ENCODE peak calls at places on chromosome 5, in seven cellular contexts. N is H9, I is HepG2, H is IMR-90, E is keratinocyte, K is HCT116, S is PC-3. Q is an unnamed sample. For H4K20me1, the result is how much of the 10 kb centered on the place peaks cover.

GRCh38 chr5:42604171-42604711 is 152.4 kb upstream of the CCDC152 start:
- DNase-seq in I (no peak), N (no peak), S (no peak), H (no peak), K (no peak), E (no peak), Q (no peak)

GRCh38 chr5:20105915-20106314 is 117.9 kb upstream of the CDH18 start:
- DNase-seq in I (no peak), H (no peak), S (no peak), N (no peak), K (no peak), E (no peak), Q (no peak)

GRCh38 chr5:142292249-142292648 is 32.6 kb downstream of the SPRY4 start:
- DNase-seq in H (no peak), N (no peak), I (peak), K (no peak), S (no peak), E (no peak), Q (no peak)

GRCh38 chr5:58191451-58191850 is 268.4 kb downstream of the PLK2 start:
- DNase-seq in E (no peak), I (no peak), N (no peak), H (no peak), K (no peak), S (peak), Q (no peak)

GRCh38 chr5:172107606-172108005 is 80.4 kb downstream of the STK10 start:
- DNase-seq in S (peak), K (no peak), N (no peak), H (peak), I (no peak), E (no peak), Q (peak)

GRCh38 chr5:101418735-101419134 is 515.7 kb upstream of the ST8SIA4 start:
- DNase-seq in S (no peak), I (no peak), N (no peak), E (no peak), H (no peak), K (no peak), Q (no peak)

GRCh38 chr5:149474198-149474597 is 77.0 kb downstream of the CSNK1A1 start:
- DNase-seq in E (peak), S (peak), N (no peak), I (no peak), K (no peak), H (no peak), Q (peak)

GRCh38 chr5:76270214-76270613 is 132.9 kb upstream of the IQGAP2 start:
- DNase-seq in N (no peak), E (no peak), S (no peak), I (no peak), K (no peak), H (peak), Q (no peak)

GRCh38 chr5:58844395-58844794 is 261.5 kb downstream of the RAB3C start:
- DNase-seq in I (no peak), K (no peak), N (no peak), H (no peak), E (no peak), S (peak), Q (no peak)

GRCh38 chr5:6408627-6409446 is 30.5 kb upstream of the MED10 start:
- DNase-seq in I (no peak), N (no peak), S (peak), H (peak), K (no peak), E (no peak), Q (no peak)

GRCh38 chr5:120808135-120808534 is 344.0 kb downstream of the PRR16 start:
- DNase-seq in N (no peak), E (no peak), H (peak), I (no peak), K (no peak), S (no peak), Q (no peak)

GRCh38 chr5:142772766-142773293 is 2.7 kb downstream of the ARHGAP26 start:
- DNase-seq in K (no peak), N (no peak), H (no peak), S (peak), E (no peak), I (no peak), Q (no peak)

GRCh38 chr5:100900796-100901731 is 2.0 kb downstream of the ST8SIA4 start:
- DNase-seq in H (peak), I (no peak), E (no peak), N (peak), K (no peak), S (peak), Q (peak)

GRCh38 chr5:113678924-113679575 is 165.6 kb downstream of the YTHDC2 start:
- DNase-seq in N (peak), I (peak), E (no peak), H (peak), K (peak), S (peak), Q (peak)

GRCh38 chr5:43210570-43210969 is 18.5 kb downstream of the NIM1K start:
- DNase-seq in E (no peak), N (no peak), H (no peak), I (no peak), S (no peak), K (no peak), Q (no peak)

GRCh38 chr5:32280656-32281081 is 32.1 kb downstream of the MTMR12 start:
- DNase-seq in H (no peak), K (no peak), N (no peak), E (no peak), S (no peak), I (no peak), Q (no peak)

GRCh38 chr5:173671121-173671949 is 54.9 kb upstream of the BOD1 start:
- DNase-seq in K (no peak), N (peak), S (no peak), E (no peak), H (no peak), I (peak), Q (no peak)

GRCh38 chr5:54882841-54883240 is 102.6 kb downstream of the ESM1 start:
- DNase-seq in S (no peak), H (no peak), E (no peak), N (no peak), K (no peak), I (no peak), Q (no peak)

GRCh38 chr5:5380298-5380697 is 42.2 kb upstream of the ICE1 start:
- DNase-seq in E (no peak), S (no peak), I (no peak), H (no peak), N (no peak), K (no peak), Q (no peak)

GRCh38 chr5:37133939-37134338 is 115.2 kb downstream of the CPLANE1 start:
- DNase-seq in H (peak), S (peak), K (no peak), I (no peak), N (no peak), E (no peak), Q (no peak)

GRCh38 chr5:172828911-172829431 is 5.1 kb upstream of the ERGIC1 start:
- DNase-seq in H (peak), I (no peak), N (no peak), E (no peak), S (peak), K (no peak), Q (no peak)

GRCh38 chr5:32173394-32174010 is 617 bp downstream of the GOLPH3 start:
- DNase-seq in E (no peak), N (peak), I (peak), K (no peak), S (peak), H (peak), Q (peak)

GRCh38 chr5:143826909-143827514 is 15.1 kb downstream of the HMHB1 start:
- DNase-seq in H (peak), E (no peak), S (peak), I (no peak), N (no peak), K (no peak), Q (peak)

GRCh38 chr5:149675467-149676201 is 54.5 kb upstream of the PPARGC1B start:
- DNase-seq in E (no peak), I (no peak), K (no peak), S (no peak), H (no peak), N (no peak), Q (no peak)

GRCh38 chr5:58922392-58923171 is 339.7 kb downstream of the RAB3C start:
- DNase-seq in S (peak), H (peak), I (no peak), E (no peak), K (no peak), N (no peak), Q (no peak)

DNA sequence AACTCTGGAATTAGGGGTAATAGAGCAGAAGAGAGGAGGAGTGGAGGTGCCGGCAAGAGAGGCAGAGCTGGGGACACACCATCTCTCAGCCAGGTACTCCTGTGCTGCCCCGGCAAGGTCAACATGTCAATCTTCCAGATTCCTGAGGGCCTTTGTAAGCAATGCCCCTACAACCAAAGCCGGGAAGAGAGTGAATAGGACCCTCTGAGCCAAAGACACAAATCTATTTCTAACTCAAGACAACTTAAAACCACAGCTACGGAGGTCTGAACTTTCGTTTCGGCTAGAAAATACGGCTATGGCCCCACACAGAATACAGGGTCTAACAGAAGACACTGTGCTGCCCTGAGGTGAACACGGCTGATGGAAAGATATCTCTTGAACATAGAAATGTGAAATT is 66.6 kb downstream of the SERINC5 start:
- DNase-seq in N (no peak), H (no peak), I (no peak), K (no peak), E (no peak), S (no peak), Q (no peak)
- H3K27ac ChIP-seq in N (peak), H (no peak), I (no peak), K (no peak), E (no peak), S (no peak), Q (peak)

GRCh38 chr5:154201108-154201769 is 10.7 kb downstream of the GALNT10 start:
- DNase-seq in H (no peak), E (no peak), N (no peak), K (no peak), I (no peak), S (no peak), Q (no peak)

GRCh38 chr5:154198611-154199230 is 8.2 kb downstream of the GALNT10 start:
- DNase-seq in S (peak), N (no peak), E (no peak), K (no peak), I (peak), H (peak), Q (peak)

GRCh38 chr5:154197801-154198461 is 7.4 kb downstream of the GALNT10 start:
- DNase-seq in E (peak), K (no peak), I (peak), S (peak), H (peak), N (no peak), Q (peak)

GRCh38 chr5:154199263-154199662 is 8.7 kb downstream of the GALNT10 start:
- DNase-seq in S (no peak), H (no peak), K (no peak), N (no peak), I (peak), E (no peak), Q (no peak)

GRCh38 chr5:154199671-154200220 is 9.2 kb downstream of the GALNT10 start:
- DNase-seq in N (no peak), S (no peak), K (no peak), I (no peak), H (no peak), E (no peak), Q (no peak)
- H4K20me1 ChIP-seq in N (under half), S (under half), K (under half), I (under half), H (under half), E (under half), Q (under half)

DNA sequence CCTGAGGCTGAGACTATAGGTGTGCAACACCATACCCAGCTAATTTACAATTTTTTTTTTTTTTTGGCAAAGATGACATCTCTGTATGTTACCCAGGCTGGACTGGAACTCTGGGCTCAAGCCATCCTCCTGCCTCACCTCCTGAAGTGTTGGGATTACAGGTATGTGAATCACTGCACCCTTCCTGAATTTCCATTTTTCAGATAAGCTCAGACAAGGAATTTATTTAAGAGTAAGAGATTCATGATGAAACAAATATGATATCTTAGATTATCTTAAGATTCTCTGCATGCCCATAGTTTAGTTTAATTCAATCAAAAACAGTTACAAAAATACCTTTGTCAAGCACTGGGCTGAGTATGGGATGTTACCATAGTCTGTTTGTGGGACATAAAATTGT is 128.4 kb upstream of the BASP1 start:
- DNase-seq in K (no peak), H (no peak), N (no peak), S (peak), I (no peak), E (no peak), Q (no peak)
- H3K27ac ChIP-seq in K (no peak), H (no peak), N (no peak), S (no peak), I (no peak), E (no peak), Q (no peak)

GRCh38 chr5:14331377-14331776 is 188.2 kb downstream of the TRIO start:
- DNase-seq in E (no peak), I (no peak), N (no peak), S (no peak), H (peak), K (no peak), Q (peak)
- H4K20me1 ChIP-seq in E (under half), I (under half), N (under half), S (under half), H (half or more), K (under half), Q (under half)

GRCh38 chr5:175694371-175695160 is 36.7 kb downstream of the HRH2 start:
- DNase-seq in I (no peak), K (no peak), S (no peak), N (no peak), H (no peak), E (no peak), Q (no peak)
- H3K27ac ChIP-seq in I (no peak), K (no peak), S (no peak), N (no peak), H (no peak), E (no peak), Q (no peak)

GRCh38 chr5:132771559-132771998 is 5.5 kb downstream of the SEPTIN8 start:
- DNase-seq in H (peak), K (no peak), I (peak), N (peak), S (no peak), E (no peak), Q (peak)

GRCh38 chr5:132768485-132768868 is 8.6 kb downstream of the SEPTIN8 start:
- DNase-seq in N (no peak), K (no peak), H (no peak), I (no peak), E (no peak), S (no peak), Q (no peak)

GRCh38 chr5:132773114-132773513 is 3.9 kb downstream of the SEPTIN8 start:
- DNase-seq in H (no peak), K (no peak), E (no peak), N (no peak), S (no peak), I (no peak), Q (no peak)

GRCh38 chr5:132772291-132773070 is 4.6 kb downstream of the SEPTIN8 start:
- DNase-seq in I (no peak), N (no peak), K (no peak), S (no peak), H (no peak), E (no peak), Q (no peak)

GRCh38 chr5:132770476-132771159 is 6.4 kb downstream of the SEPTIN8 start:
- DNase-seq in E (no peak), S (no peak), N (no peak), I (no peak), K (no peak), H (no peak), Q (no peak)
- H4K20me1 ChIP-seq in E (under half), S (under half), N (under half), I (under half), K (under half), H (half or more), Q (half or more)